ENCODE peak calls at places on chromosomes 13 and 19, in ten cellular contexts. Q, M, Y, G, Z, S, B, F, U and V are unnamed samples.

GRCh38 chr19:6276447-6276846 is 3.3 kb downstream of the MLLT1 start:
- DNase-seq in Q (peak), M (peak), Y (no peak), G (peak), Z (peak), S (no peak), B (no peak), F (peak), U (no peak), V (no peak)

GRCh38 chr19:15846923-15847322 is 31.5 kb upstream of the OR10H1 start:
- DNase-seq in Q (no peak), M (no peak), Y (no peak), G (no peak), Z (no peak), S (no peak), B (no peak), F (no peak), U (no peak), V (no peak)

GRCh38 chr19:39765091-39766076 is 13.3 kb upstream of the LEUTX start:
- DNase-seq in Q (peak), M (no peak), Y (no peak), G (peak), Z (peak), S (peak), B (no peak), F (peak), U (peak), V (peak)

GRCh38 chr19:10143700-10144099 is 24.0 kb upstream of the EIF3G start:
- DNase-seq in Q (no peak), M (no peak), Y (no peak), G (no peak), Z (no peak), S (no peak), B (no peak), F (no peak), U (no peak), V (no peak)

GRCh38 chr13:48873081-48873480 is 102.6 kb upstream of the FNDC3A start:
- DNase-seq in Q (no peak), M (no peak), Y (no peak), G (no peak), Z (no peak), S (no peak), B (no peak), F (no peak), U (no peak), V (no peak)

GRCh38 chr13:28246891-28247290 is 108.5 kb downstream of the PAN3 start:
- DNase-seq in Q (no peak), M (no peak), Y (no peak), G (no peak), Z (no peak), S (no peak), B (no peak), F (no peak), U (no peak), V (no peak)

GRCh38 chr13:36533806-36534205 is 101.5 kb downstream of the CCNA1 start:
- DNase-seq in Q (no peak), M (no peak), Y (no peak), G (no peak), Z (peak), S (no peak), B (no peak), F (no peak), U (no peak), V (no peak)

GRCh38 chr13:100543872-100544602 is 44.6 kb downstream of the GGACT start:
- DNase-seq in Q (no peak), M (peak), Y (no peak), G (peak), Z (no peak), S (no peak), B (no peak), F (peak), U (peak), V (no peak)

GRCh38 chr19:39850892-39851291 is 4.7 kb upstream of the FBL start:
- DNase-seq in Q (no peak), M (no peak), Y (no peak), G (no peak), Z (no peak), S (no peak), B (no peak), F (no peak), U (no peak), V (no peak)

GRCh38 chr13:90500569-90500968 is 846.9 kb upstream of the MIR17HG start:
- DNase-seq in Q (no peak), M (no peak), Y (no peak), G (no peak), Z (no peak), S (no peak), B (no peak), F (no peak), U (no peak), V (no peak)

GRCh38 chr19:58529405-58529804 is 9.8 kb upstream of the ZBTB45 start:
- DNase-seq in Q (no peak), M (no peak), Y (no peak), G (no peak), Z (no peak), S (no peak), B (no peak), F (no peak), U (no peak), V (no peak)

GRCh38 chr13:85853901-85854663 is 54.9 kb upstream of the SLITRK6 start:
- DNase-seq in Q (no peak), M (peak), Y (no peak), G (no peak), Z (no peak), S (no peak), B (no peak), F (no peak), U (peak), V (no peak)

GRCh38 chr19:17337675-17338439 is 504 bp downstream of the GTPBP3 start:
- DNase-seq in Q (no peak), M (peak), Y (no peak), G (no peak), Z (no peak), S (no peak), B (no peak), F (no peak), U (no peak), V (no peak)

GRCh38 chr19:18051887-18052286 is 34.8 kb downstream of the IL12RB1 start:
- DNase-seq in Q (peak), M (peak), Y (peak), G (no peak), Z (no peak), S (no peak), B (no peak), F (no peak), U (no peak), V (no peak)

GRCh38 chr19:49746206-49746958 is 16.7 kb downstream of the TSKS start:
- DNase-seq in Q (peak), M (peak), Y (peak), G (peak), Z (peak), S (peak), B (no peak), F (no peak), U (peak), V (no peak)

GRCh38 chr19:46068345-46069258 is 27.8 kb upstream of the IGFL4 start:
- DNase-seq in Q (no peak), M (no peak), Y (no peak), G (peak), Z (peak), S (peak), B (peak), F (peak), U (no peak), V (peak)

GRCh38 chr19:40413291-40413994 is at the start of gene PRX:
- DNase-seq in Q (no peak), M (no peak), Y (no peak), G (no peak), Z (no peak), S (no peak), B (no peak), F (no peak), U (peak), V (no peak)

GRCh38 chr19:850221-850978 is 1.7 kb upstream of the ELANE start:
- DNase-seq in Q (peak), M (peak), Y (peak), G (peak), Z (peak), S (peak), B (peak), F (peak), U (peak), V (peak)

GRCh38 chr19:16457195-16457953 is 14.4 kb downstream of the EPS15L1 start:
- DNase-seq in Q (peak), M (peak), Y (peak), G (no peak), Z (peak), S (no peak), B (no peak), F (no peak), U (peak), V (no peak)

GRCh38 chr13:38669234-38669964 is 17.5 kb upstream of the FREM2 start:
- DNase-seq in Q (no peak), M (no peak), Y (no peak), G (no peak), Z (no peak), S (no peak), B (no peak), F (no peak), U (no peak), V (no peak)

GRCh38 chr19:18470153-18470552 is 32.2 kb upstream of the ISYNA1 start:
- DNase-seq in Q (no peak), M (no peak), Y (no peak), G (no peak), Z (peak), S (peak), B (no peak), F (no peak), U (peak), V (no peak)

GRCh38 chr13:62293081-62293480 is 877.4 kb upstream of the PCDH20 start:
- DNase-seq in Q (no peak), M (no peak), Y (no peak), G (peak), Z (peak), S (no peak), B (no peak), F (no peak), U (no peak), V (no peak)

GRCh38 chr13:98599502-98600328 is 22.8 kb upstream of the STK24 start:
- DNase-seq in Q (no peak), M (no peak), Y (no peak), G (no peak), Z (peak), S (peak), B (no peak), F (no peak), U (peak), V (no peak)

GRCh38 chr19:911197-912033 is 1.6 kb downstream of the R3HDM4 start:
- DNase-seq in Q (no peak), M (no peak), Y (no peak), G (no peak), Z (no peak), S (no peak), B (no peak), F (no peak), U (peak), V (no peak)

GRCh38 chr19:53553865-53554791 is 16.2 kb downstream of the ZNF331 start:
- DNase-seq in Q (peak), M (peak), Y (peak), G (peak), Z (peak), S (peak), B (peak), F (peak), U (no peak), V (peak)

GRCh38 chr13:30676672-30677071 is 58.7 kb upstream of the ALOX5AP start:
- DNase-seq in Q (no peak), M (no peak), Y (no peak), G (peak), Z (peak), S (no peak), B (no peak), F (no peak), U (no peak), V (no peak)

GRCh38 chr19:53898680-53899341 is 10.3 kb upstream of the CACNG7 start:
- DNase-seq in Q (no peak), M (peak), Y (no peak), G (no peak), Z (no peak), S (no peak), B (no peak), F (no peak), U (peak), V (no peak)

GRCh38 chr19:2239771-2240770 is 3.4 kb downstream of the SF3A2 start:
- DNase-seq in Q (no peak), M (peak), Y (no peak), G (peak), Z (peak), S (no peak), B (no peak), F (peak), U (peak), V (peak)

GRCh38 chr13:112776354-112776753 is 86.5 kb downstream of the ATP11A start:
- DNase-seq in Q (no peak), M (no peak), Y (no peak), G (no peak), Z (no peak), S (no peak), B (no peak), F (no peak), U (no peak), V (no peak)

GRCh38 chr13:113775451-113776145 is 16.6 kb downstream of the TMEM255B start:
- DNase-seq in Q (no peak), M (no peak), Y (no peak), G (no peak), Z (no peak), S (no peak), B (no peak), F (no peak), U (no peak), V (no peak)

GRCh38 chr13:26967119-26968038 is 204.2 kb downstream of the USP12 start:
- DNase-seq in Q (no peak), M (peak), Y (peak), G (no peak), Z (peak), S (no peak), B (peak), F (no peak), U (no peak), V (no peak)

GRCh38 chr13:78978381-78978998 is 319.5 kb upstream of the OBI1 start:
- DNase-seq in Q (no peak), M (no peak), Y (no peak), G (peak), Z (peak), S (peak), B (peak), F (peak), U (peak), V (peak)

GRCh38 chr19:47075941-47076340 is 27.5 kb upstream of the TMEM160 start:
- DNase-seq in Q (no peak), M (no peak), Y (no peak), G (peak), Z (no peak), S (no peak), B (no peak), F (no peak), U (no peak), V (no peak)

GRCh38 chr13:76289558-76289957 is 596.6 kb downstream of the KCTD12 start:
- DNase-seq in Q (no peak), M (no peak), Y (no peak), G (peak), Z (no peak), S (no peak), B (no peak), F (no peak), U (no peak), V (peak)

GRCh38 chr13:26460652-26461051 is 96.8 kb upstream of the WASF3 start:
- DNase-seq in Q (peak), M (peak), Y (peak), G (peak), Z (peak), S (no peak), B (no peak), F (peak), U (no peak), V (no peak)

GRCh38 chr13:76993021-76993420 is 1.1 kb downstream of the CLN5 start:
- DNase-seq in Q (no peak), M (no peak), Y (no peak), G (peak), Z (peak), S (no peak), B (no peak), F (no peak), U (no peak), V (no peak)

GRCh38 chr19:46924874-46925547 is 64.2 kb downstream of the ARHGAP35 start:
- DNase-seq in Q (no peak), M (no peak), Y (peak), G (no peak), Z (no peak), S (peak), B (no peak), F (no peak), U (no peak), V (no peak)

GRCh38 chr19:21151460-21151859 is 9.6 kb downstream of the ZNF431 start:
- DNase-seq in Q (no peak), M (no peak), Y (no peak), G (no peak), Z (no peak), S (no peak), B (no peak), F (no peak), U (no peak), V (no peak)
- TF ChIP-seq CTCF in Q (no peak), M (no peak), Y (no peak), G (no peak), Z (no peak), S (no peak), B (no peak), F (no peak), U (no peak), V (no peak)

DNA sequence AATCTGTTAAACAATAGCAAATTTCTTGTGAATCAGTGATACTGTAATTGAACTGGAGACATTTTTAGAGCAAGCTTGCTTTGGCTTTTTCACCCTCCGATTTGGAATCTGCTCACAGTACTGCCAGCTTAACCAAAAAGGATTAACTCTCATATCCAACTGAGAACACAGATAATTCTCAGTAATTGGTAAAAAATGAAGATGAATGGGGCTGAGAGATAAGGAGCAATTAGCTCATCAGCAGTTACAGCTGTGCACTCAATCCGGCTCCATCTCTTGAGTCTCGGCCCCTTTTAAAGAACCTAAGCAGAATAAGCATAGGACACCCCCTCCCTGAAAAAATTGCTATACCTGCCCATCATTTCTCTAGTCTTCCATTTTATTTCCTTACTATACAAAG is 242.4 kb downstream of the DACH1 start:
- DNase-seq in Q (no peak), M (no peak), Y (no peak), G (no peak), Z (no peak), S (no peak), B (no peak), F (no peak), U (no peak), V (no peak)
- H3K4me3 ChIP-seq in Q (no peak), M (no peak), Y (no peak), G (no peak), Z (no peak), S (no peak), B (no peak), F (no peak), U (peak), V (no peak)

DNA sequence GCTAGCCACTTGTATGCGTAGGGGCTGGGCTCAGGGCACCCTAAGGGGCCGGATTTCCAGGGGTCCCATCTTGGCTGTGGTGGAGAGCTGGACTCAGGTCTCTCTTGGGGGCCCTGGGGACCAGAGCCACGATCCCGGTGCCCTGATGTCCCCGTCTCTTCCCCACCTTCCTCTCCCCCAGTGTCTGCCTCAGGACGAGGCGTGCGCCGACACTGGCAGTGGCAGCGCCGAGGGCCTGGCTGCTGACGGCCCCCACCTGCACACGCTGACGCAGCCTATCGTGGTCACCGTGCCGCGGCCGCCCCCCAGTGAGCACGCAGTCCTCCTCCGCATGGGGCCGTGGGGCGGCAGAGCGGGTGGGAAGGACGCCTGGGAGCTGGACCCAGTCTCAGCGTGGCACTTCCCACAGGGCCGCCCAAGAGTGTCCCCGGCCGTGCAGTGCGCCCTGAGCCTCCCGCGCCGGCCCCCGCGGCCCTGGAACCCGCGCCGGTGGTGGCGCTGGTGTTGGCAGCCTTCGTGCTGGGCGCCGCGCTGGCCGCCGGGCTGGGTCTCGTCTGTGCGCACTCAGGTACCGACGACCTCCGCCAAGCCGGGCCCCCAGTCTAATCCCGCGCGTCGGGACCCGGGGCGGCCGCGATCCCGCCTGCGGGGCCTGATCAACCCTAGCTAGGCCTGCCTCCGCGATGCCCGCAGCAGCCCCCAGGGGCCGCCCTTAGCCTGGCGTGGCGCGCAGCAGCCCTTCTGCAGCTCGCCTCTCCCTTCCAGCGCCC is 2.7 kb upstream of the SNAPC2 start:
- DNase-seq in Q (no peak), M (peak), Y (no peak), G (peak), Z (peak), S (peak), B (no peak), F (peak), U (peak), V (no peak)
- TF ChIP-seq CTCF in Q (peak), M (peak), Y (peak), G (peak), Z (peak), S (peak), B (peak), F (peak), U (peak), V (peak)

GRCh38 chr13:23608704-23609413 is 38.6 kb downstream of the TNFRSF19 start:
- DNase-seq in Q (peak), M (peak), Y (peak), G (peak), Z (peak), S (no peak), B (no peak), F (peak), U (no peak), V (no peak)
- H3K4me3 ChIP-seq in Q (peak), M (peak), Y (peak), G (no peak), Z (no peak), S (no peak), B (no peak), F (no peak), U (no peak), V (peak)

GRCh38 chr19:45016388-45017314 is 15.4 kb downstream of the RELB start:
- DNase-seq in Q (peak), M (no peak), Y (peak), G (peak), Z (peak), S (peak), B (no peak), F (peak), U (peak), V (peak)
- TF ChIP-seq CTCF in Q (peak), M (peak), Y (peak), G (peak), Z (peak), S (peak), B (peak), F (peak), U (peak), V (peak)

GRCh38 chr19:41887711-41888382 is 4.9 kb downstream of the ARHGEF1 start:
- DNase-seq in Q (no peak), M (no peak), Y (no peak), G (peak), Z (no peak), S (peak), B (no peak), F (no peak), U (peak), V (peak)
- H3K4me3 ChIP-seq in Q (no peak), M (no peak), Y (no peak), G (no peak), Z (no peak), S (peak), B (no peak), F (no peak), U (peak), V (no peak)